ENCODE peak calls at places on chromosome 2, in five cellular contexts. L is adrenal gland; W is CD4-positive, alpha-beta memory T cell; S is body of pancreas; E is neuronal stem cell. I is an unnamed sample. For H3K4me1 and H3K36me3, the result is how much of the 10 kb centered on the place peaks cover.

GRCh38 chr2:233013027-233013461 is at the start of gene NGEF:
- DNase-seq in S (peak), E (no peak), W (no peak), L (peak), I (no peak)

GRCh38 chr2:201127570-201127969 is 11.6 kb downstream of the CFLAR start:
- DNase-seq in L (peak), S (no peak), E (no peak), W (peak), I (peak)

GRCh38 chr2:100983201-100983600 is 18.9 kb upstream of the RPL31 start:
- DNase-seq in S (no peak), W (no peak), E (no peak), L (no peak), I (no peak)

GRCh38 chr2:42359304-42359749 is 1.7 kb downstream of the COX7A2L start:
- DNase-seq in E (no peak), L (no peak), W (no peak), S (no peak), I (peak)

GRCh38 chr2:224293976-224294375 is 107.9 kb downstream of the FAM124B start:
- DNase-seq in W (no peak), E (peak), S (no peak), L (no peak), I (no peak)

GRCh38 chr2:142190805-142191204 is 60.0 kb upstream of the LRP1B start:
- DNase-seq in W (no peak), L (no peak), E (no peak), S (no peak), I (no peak)

GRCh38 chr2:146949400-146949799 is 895.4 kb upstream of the ACVR2A start:
- DNase-seq in L (no peak), W (no peak), S (no peak), E (no peak), I (no peak)

GRCh38 chr2:224973112-224974016 is 68.9 kb downstream of the DOCK10 start:
- DNase-seq in S (no peak), W (no peak), E (no peak), L (no peak), I (no peak)

GRCh38 chr2:152472524-152472923 is 137.6 kb downstream of the FMNL2 start:
- DNase-seq in S (no peak), E (no peak), W (no peak), L (no peak), I (no peak)

GRCh38 chr2:55992465-55992864 is 68.9 kb upstream of the EFEMP1 start:
- DNase-seq in E (no peak), S (peak), L (peak), W (no peak), I (no peak)

GRCh38 chr2:216536725-216537124 is 38.1 kb downstream of the RPL37A start:
- DNase-seq in S (no peak), L (peak), E (no peak), W (no peak), I (no peak)

GRCh38 chr2:177474904-177475474 is 82.4 kb downstream of the AGPS start:
- DNase-seq in W (no peak), E (no peak), L (no peak), S (no peak), I (no peak)

GRCh38 chr2:109143214-109144187 is 14.5 kb downstream of the SH3RF3 start:
- DNase-seq in E (no peak), W (peak), L (no peak), S (no peak), I (no peak)

GRCh38 chr2:196389670-196390069 is 218.3 kb upstream of the STK17B start:
- DNase-seq in L (no peak), E (no peak), S (no peak), W (no peak), I (no peak)

GRCh38 chr2:237208373-237209045 is 122.8 kb downstream of the COPS8 start:
- DNase-seq in L (peak), S (no peak), W (no peak), E (no peak), I (no peak)

GRCh38 chr2:109148347-109148746 is 19.3 kb downstream of the SH3RF3 start:
- DNase-seq in S (no peak), L (no peak), E (no peak), W (no peak), I (no peak)

GRCh38 chr2:113962692-113963480 is 73.0 kb downstream of the ACTR3 start:
- DNase-seq in L (no peak), W (no peak), E (no peak), S (no peak), I (no peak)

GRCh38 chr2:224869601-224870000 is 153.4 kb upstream of the CCDC195 start:
- DNase-seq in L (no peak), E (no peak), S (no peak), W (no peak), I (no peak)

GRCh38 chr2:191171708-191172355 is 21.0 kb upstream of the STAT4 start:
- DNase-seq in E (peak), W (no peak), L (no peak), S (peak), I (no peak)

GRCh38 chr2:201936817-201937216 is 96.8 kb upstream of the FZD7 start:
- DNase-seq in S (no peak), L (no peak), E (no peak), W (no peak), I (no peak)

GRCh38 chr2:185857676-185858075 is 119.1 kb downstream of the FSIP2 start:
- DNase-seq in E (no peak), S (no peak), W (no peak), L (no peak), I (no peak)

GRCh38 chr2:124476291-124476690 is 451.2 kb downstream of the CNTNAP5 start:
- DNase-seq in L (no peak), S (no peak), E (no peak), W (no peak), I (no peak)

GRCh38 chr2:158482594-158482993 is 25.8 kb downstream of the PKP4 start:
- DNase-seq in E (no peak), S (no peak), W (no peak), L (no peak), I (no peak)

GRCh38 chr2:20588918-20589871 is 61.7 kb downstream of the HS1BP3 start:
- DNase-seq in S (no peak), E (no peak), L (peak), W (no peak), I (no peak)

GRCh38 chr2:15839461-15840124 is 100.8 kb upstream of the MYCN start:
- DNase-seq in W (no peak), S (no peak), E (no peak), L (no peak), I (no peak)

GRCh38 chr2:205079173-205079572 is 533.9 kb downstream of the PARD3B start:
- DNase-seq in W (no peak), S (no peak), E (no peak), L (no peak), I (no peak)

GRCh38 chr2:204389122-204389521 is 156.2 kb upstream of the PARD3B start:
- DNase-seq in S (no peak), E (no peak), W (no peak), L (no peak), I (no peak)

GRCh38 chr2:26811791-26812454 is 26.1 kb downstream of the CENPA start:
- DNase-seq in L (no peak), E (no peak), W (no peak), S (no peak), I (no peak)

GRCh38 chr2:212968284-212969081 is 182.9 kb downstream of the IKZF2 start:
- DNase-seq in L (no peak), E (peak), S (no peak), W (no peak), I (no peak)

GRCh38 chr2:241864897-241865213 is 4.7 kb upstream of the RTP5 start:
- DNase-seq in L (no peak), E (no peak), S (no peak), W (no peak), I (no peak)

GRCh38 chr2:228131833-228132232 is 49.7 kb downstream of the SPHKAP start:
- DNase-seq in L (no peak), E (no peak), W (no peak), S (no peak), I (no peak)

GRCh38 chr2:219168932-219169331 is 897 bp downstream of the SLC23A3 start:
- DNase-seq in S (no peak), W (no peak), E (no peak), L (peak), I (no peak)

GRCh38 chr2:129377078-129377469 is 602.4 kb upstream of the RAB6C start:
- DNase-seq in W (no peak), S (no peak), E (no peak), L (no peak), I (no peak)

GRCh38 chr2:150618215-150618905 is 130.9 kb upstream of the RND3 start:
- DNase-seq in W (no peak), E (no peak), S (no peak), L (no peak), I (no peak)

GRCh38 chr2:118805061-118805690 is 42.3 kb downstream of the EN1 start:
- DNase-seq in S (no peak), W (no peak), L (no peak), E (no peak), I (no peak)

GRCh38 chr2:174629514-174629913 is 31.9 kb upstream of the WIPF1 start:
- DNase-seq in W (no peak), S (no peak), L (no peak), E (no peak), I (no peak)

GRCh38 chr2:219619235-219619634 is 8.2 kb upstream of the SLC4A3 start:
- DNase-seq in S (no peak), W (no peak), E (no peak), L (no peak), I (no peak)

GRCh38 chr2:7022486-7022885 is 105.3 kb downstream of the RNF144A start:
- DNase-seq in L (peak), S (peak), E (no peak), W (no peak), I (no peak)

DNA sequence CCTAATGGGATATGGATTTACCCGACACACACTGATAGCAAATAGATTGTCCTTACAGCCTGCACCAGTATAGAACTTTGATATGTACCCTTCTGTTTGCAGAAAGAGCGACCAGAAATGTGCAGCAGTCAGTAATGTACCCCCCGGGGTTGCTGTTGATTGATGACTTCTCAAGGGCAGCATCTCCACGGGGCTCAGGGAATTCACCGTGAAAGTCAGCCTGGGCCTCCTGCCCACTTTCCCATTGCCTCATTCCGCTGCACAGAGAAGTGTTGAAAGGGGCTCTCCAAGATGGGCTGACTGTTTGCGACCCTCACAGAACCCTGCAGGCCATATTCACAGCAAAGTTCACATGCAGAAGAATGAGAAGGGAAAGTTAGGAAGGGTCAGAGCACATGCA is 241.3 kb downstream of the PRKCE start:
- DNase-seq in W (no peak), E (no peak), L (no peak), S (peak), I (no peak)
- H3K4me1 ChIP-seq in W (under half), E (under half), L (half or more), S (under half), I (under half)

DNA sequence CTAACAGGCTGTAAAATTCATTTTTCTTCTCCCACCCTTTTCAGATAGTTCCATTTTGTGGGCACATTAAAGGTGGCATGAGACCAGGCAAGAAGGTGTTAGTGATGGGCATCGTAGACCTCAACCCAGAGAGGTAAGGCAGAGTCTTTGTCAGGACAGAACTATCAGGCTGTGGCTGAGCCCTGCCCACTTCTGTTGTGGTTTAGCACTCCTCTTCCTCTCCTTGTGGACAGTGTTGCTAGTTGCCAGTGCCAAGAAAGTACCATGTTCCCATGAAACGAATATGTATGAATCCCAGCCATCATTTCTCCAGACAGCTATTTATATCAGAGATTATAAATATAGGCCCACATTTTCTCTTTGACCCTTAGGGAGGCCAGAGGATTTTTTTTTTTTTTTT is 1.6 kb downstream of the LGALSL start:
- DNase-seq in E (no peak), L (no peak), S (no peak), W (no peak), I (no peak)
- H3K4me3 ChIP-seq in E (peak), L (no peak), S (no peak), W (no peak), I (peak)

GRCh38 chr2:134838143-134838620 is at the start of gene ACMSD:
- DNase-seq in S (no peak), W (no peak), E (no peak), L (no peak), I (no peak)
- H3K36me3 ChIP-seq in S (under half), W (under half), E (under half), L (under half), I (under half)

DNA sequence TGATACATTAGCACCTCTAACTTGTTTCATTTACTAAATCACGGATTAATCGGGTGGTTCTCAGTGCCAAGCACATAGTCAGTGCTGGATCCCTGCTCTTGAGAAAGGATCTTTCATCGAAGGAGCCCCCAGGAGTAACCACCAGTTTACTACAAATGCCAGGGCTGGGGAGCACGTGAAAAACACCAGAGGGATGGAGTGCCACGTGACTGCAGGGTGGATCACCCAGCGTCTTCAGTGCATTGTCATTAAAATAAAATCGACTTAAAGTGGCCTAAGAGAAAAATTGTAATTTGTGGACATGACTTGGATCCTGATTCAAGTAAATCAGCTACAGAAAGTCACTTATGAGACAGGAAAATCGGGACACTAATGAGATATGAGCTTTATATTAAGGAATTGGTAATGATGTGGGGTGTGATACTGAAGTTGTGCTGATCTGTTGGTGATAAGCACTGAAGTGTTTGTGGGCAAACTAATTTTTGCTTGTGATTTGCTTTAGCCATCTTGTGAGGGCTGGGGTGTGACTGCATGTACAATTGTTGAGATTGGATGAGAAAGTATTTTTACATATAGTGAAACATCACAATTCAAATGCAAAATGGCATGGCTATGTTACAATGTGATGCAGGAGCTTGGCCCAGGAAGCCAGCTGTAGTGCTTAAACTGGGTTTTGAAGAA is 63.8 kb downstream of the NCK2 start:
- DNase-seq in E (no peak), S (no peak), W (no peak), L (no peak), I (no peak)
- H3K4me1 ChIP-seq in E (under half), S (under half), W (half or more), L (under half), I (under half)

GRCh38 chr2:144548088-144548487 is 28.2 kb upstream of the ZEB2 start:
- DNase-seq in E (no peak), L (no peak), S (no peak), W (no peak), I (peak)

GRCh38 chr2:144547512-144547911 is 27.6 kb upstream of the ZEB2 start:
- DNase-seq in S (no peak), W (no peak), E (no peak), L (no peak), I (no peak)

GRCh38 chr2:144546933-144547332 is 27.0 kb upstream of the ZEB2 start:
- DNase-seq in W (no peak), L (no peak), E (no peak), S (peak), I (no peak)

GRCh38 chr2:144544053-144544452 is 24.1 kb upstream of the ZEB2 start:
- DNase-seq in S (no peak), L (no peak), E (no peak), W (no peak), I (no peak)

DNA sequence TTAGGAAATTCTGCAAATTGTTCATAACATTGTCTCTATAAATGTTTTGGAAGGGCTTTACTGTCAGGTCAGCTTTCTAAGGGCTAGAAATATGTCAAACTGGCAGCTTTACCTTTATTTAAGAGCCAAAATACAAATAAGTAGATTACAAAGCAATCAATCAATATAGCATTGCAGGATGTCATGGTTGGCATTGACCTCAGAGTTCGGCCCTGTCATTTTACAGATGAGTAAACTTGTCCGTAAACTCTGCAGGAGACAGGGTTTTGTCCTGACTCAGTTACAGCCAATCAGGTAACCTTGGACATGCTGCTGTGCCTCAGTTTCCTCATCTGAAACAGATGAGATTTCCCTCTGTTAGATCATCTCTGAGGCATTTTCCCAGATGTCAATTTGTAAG is 25.9 kb upstream of the ZEB2 start:
- DNase-seq in L (no peak), W (no peak), E (no peak), S (no peak), I (no peak)
- H3K4me3 ChIP-seq in L (no peak), W (no peak), E (no peak), S (no peak), I (no peak)

DNA sequence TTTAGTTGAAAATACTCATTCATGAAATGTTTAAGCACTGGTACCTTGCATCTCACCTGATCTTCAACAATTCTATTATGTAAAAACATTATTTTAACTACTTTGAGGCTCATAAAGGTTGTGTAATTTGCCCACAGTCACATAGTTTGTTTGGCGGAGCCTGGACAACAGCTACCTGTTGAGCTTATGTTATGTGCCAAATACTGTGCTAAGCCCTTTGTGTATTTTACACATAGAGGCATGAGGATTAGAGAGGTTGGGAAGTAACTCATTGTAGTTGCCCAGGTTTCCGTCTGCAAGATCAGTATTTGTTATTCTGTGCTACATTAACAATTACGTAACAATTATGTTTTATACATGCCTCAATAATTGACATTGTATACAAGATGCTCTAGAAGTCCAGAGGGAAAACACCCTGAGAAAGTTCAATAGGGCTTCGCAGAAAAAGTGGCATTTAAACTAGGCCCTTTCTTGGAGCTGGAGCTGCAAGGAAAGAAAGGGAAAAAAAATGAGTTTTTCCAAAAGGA is 80.4 kb downstream of the BOLA3 start:
- DNase-seq in E (no peak), S (no peak), W (no peak), L (no peak), I (no peak)
- H3K36me3 ChIP-seq in E (under half), S (under half), W (under half), L (under half), I (under half)